ENCODE peak calls at places on chromosomes 5 and 9, in five cellular contexts. P is HEK293T; Z is CD4-positive, alpha-beta T cell; T is GM23248; Q is fibroblast of lung. K is an unnamed sample.

GRCh38 chr9:114271556-114272510 is 51.1 kb upstream of the ORM1 start:
- DNase-seq in P (peak), Z (no peak), T (peak), Q (peak), K (no peak)

GRCh38 chr5:31573494-31573893 is 41.4 kb downstream of the C5orf22 start:
- DNase-seq in P (no peak), Z (no peak), T (no peak), Q (no peak), K (no peak)

GRCh38 chr5:31733365-31733764 is 94.4 kb downstream of the PDZD2 start:
- DNase-seq in P (no peak), Z (no peak), T (no peak), Q (no peak), K (no peak)

GRCh38 chr5:40552981-40553380 is 126.7 kb upstream of the PTGER4 start:
- DNase-seq in P (no peak), Z (no peak), T (peak), Q (peak), K (peak)

GRCh38 chr9:127735530-127736176 is 559 bp upstream of the TOR2A start:
- DNase-seq in P (no peak), Z (no peak), T (no peak), Q (no peak), K (no peak)

GRCh38 chr5:9903806-9904205 is 273.7 kb upstream of the TAS2R1 start:
- DNase-seq in P (no peak), Z (no peak), T (peak), Q (peak), K (no peak)

GRCh38 chr9:7935666-7936065 is 136.1 kb upstream of the DMAC1 start:
- DNase-seq in P (no peak), Z (no peak), T (no peak), Q (peak), K (no peak)

GRCh38 chr9:127650511-127650910 is 38.4 kb downstream of the STXBP1 start:
- DNase-seq in P (no peak), Z (no peak), T (no peak), Q (no peak), K (no peak)

GRCh38 chr9:21964925-21965385 is 29.2 kb downstream of the CDKN2A start:
- DNase-seq in P (no peak), Z (peak), T (peak), Q (peak), K (peak)

GRCh38 chr9:127520941-127521918 is 69.9 kb downstream of the LRSAM1 start:
- DNase-seq in P (no peak), Z (no peak), T (peak), Q (peak), K (no peak)

GRCh38 chr5:110251366-110251765 is 475.1 kb downstream of the TMEM232 start:
- DNase-seq in P (no peak), Z (no peak), T (peak), Q (peak), K (no peak)

GRCh38 chr5:179321206-179321987 is 23.9 kb downstream of the ADAMTS2 start:
- DNase-seq in P (no peak), Z (no peak), T (no peak), Q (no peak), K (no peak)

GRCh38 chr5:159286420-159287035 is 23.4 kb downstream of the UBLCP1 start:
- DNase-seq in P (peak), Z (no peak), T (peak), Q (peak), K (peak)

K was measured in trophoblast cell.